ENCODE peak calls at places on chromosomes 5 and 9, in ten cellular contexts. Y, J, F, N, U, E, I, S, O and C are unnamed samples.

GRCh38 chr5:109319351-109319750 is 90.4 kb downstream of the PJA2 start:
- DNase-seq in I (no peak), U (no peak), Y (no peak), E (no peak), N (no peak), F (no peak), O (no peak), J (no peak), S (no peak), C (no peak)

GRCh38 chr9:20579544-20580309 is 42.6 kb downstream of the MLLT3 start:
- DNase-seq in N (no peak), U (no peak), Y (no peak), O (no peak), S (no peak), I (no peak), E (no peak), J (no peak), F (no peak), C (no peak)

GRCh38 chr9:69324549-69325401 is at the start of gene ENTREP1:
- DNase-seq in U (peak), I (no peak), S (peak), F (peak), O (peak), E (peak), J (no peak), Y (peak), N (peak), C (peak)

GRCh38 chr5:29498860-29499259 is 1694.6 kb upstream of the CDH6 start:
- DNase-seq in Y (no peak), N (no peak), S (no peak), F (no peak), E (no peak), I (no peak), J (no peak), O (no peak), U (no peak), C (no peak)

GRCh38 chr9:2013688-2014087 is 1.5 kb upstream of the SMARCA2 start:
- DNase-seq in O (no peak), N (no peak), U (peak), Y (peak), I (peak), E (no peak), F (no peak), J (no peak), S (no peak), C (no peak)

GRCh38 chr5:38642194-38642987 is 85.9 kb upstream of the LIFR start:
- DNase-seq in I (no peak), S (peak), O (no peak), Y (no peak), J (no peak), N (no peak), E (no peak), U (no peak), F (peak), C (no peak)

GRCh38 chr9:93701494-93702218 is 125.3 kb downstream of the PHF2 start:
- DNase-seq in E (no peak), S (no peak), I (no peak), F (no peak), J (no peak), U (no peak), N (no peak), Y (no peak), O (no peak), C (no peak)

GRCh38 chr9:25677301-25678146 is 720 bp downstream of the TUSC1 start:
- DNase-seq in Y (peak), O (no peak), U (peak), J (no peak), N (peak), S (peak), F (peak), E (peak), I (peak), C (peak)

GRCh38 chr9:95626885-95627558 is 110.3 kb upstream of the PTCH1 start:
- DNase-seq in O (no peak), J (no peak), Y (no peak), S (no peak), U (no peak), I (no peak), E (no peak), F (no peak), N (no peak), C (peak)

GRCh38 chr5:139765409-139766217 is 30.0 kb upstream of the PSD2 start:
- DNase-seq in E (peak), Y (peak), J (no peak), O (peak), N (peak), S (peak), F (peak), U (peak), I (peak), C (peak)

GRCh38 chr5:54672867-54673266 is 155.3 kb downstream of the SNX18 start:
- DNase-seq in O (no peak), U (no peak), F (no peak), S (no peak), J (no peak), I (no peak), E (no peak), N (no peak), Y (no peak), C (no peak)

GRCh38 chr5:172885594-172886340 is 51.7 kb downstream of the ERGIC1 start:
- DNase-seq in U (no peak), S (no peak), I (no peak), N (no peak), F (no peak), E (no peak), O (no peak), J (no peak), Y (no peak), C (no peak)
- H3K27ac ChIP-seq in U (peak), S (no peak), I (peak), N (no peak), F (no peak), E (no peak), O (no peak), J (no peak), Y (no peak), C (no peak)

GRCh38 chr5:532521-533242 is 8.4 kb upstream of the SLC9A3 start:
- DNase-seq in I (no peak), E (no peak), U (no peak), J (no peak), N (no peak), Y (no peak), O (peak), S (no peak), F (no peak), C (no peak)

GRCh38 chr5:534006-534742 is 9.9 kb upstream of the SLC9A3 start:
- DNase-seq in O (peak), Y (no peak), J (no peak), E (no peak), I (no peak), F (no peak), N (no peak), U (no peak), S (no peak), C (no peak)

GRCh38 chr5:534743-535671 is 10.8 kb upstream of the SLC9A3 start:
- DNase-seq in J (no peak), O (peak), Y (no peak), S (no peak), I (no peak), E (no peak), U (no peak), N (no peak), F (no peak), C (no peak)

GRCh38 chr5:531749-532315 is 7.6 kb upstream of the SLC9A3 start:
- DNase-seq in O (no peak), F (no peak), Y (no peak), E (no peak), N (no peak), I (no peak), U (no peak), S (no peak), J (no peak), C (no peak)

GRCh38 chr5:533243-534005 is 9.2 kb upstream of the SLC9A3 start:
- DNase-seq in J (no peak), Y (no peak), F (no peak), I (no peak), U (no peak), S (no peak), E (no peak), O (no peak), N (no peak), C (no peak)
- H3K9ac ChIP-seq in J (no peak), Y (no peak), F (no peak), I (no peak), U (no peak), S (no peak), E (no peak), O (no peak), N (no peak), C (no peak)

GRCh38 chr5:157069949-157070348 is 11.0 kb upstream of the HAVCR1 start:
- DNase-seq in S (no peak), O (no peak), Y (no peak), U (no peak), J (no peak), E (no peak), I (no peak), N (no peak), F (no peak), C (no peak)
- TF ChIP-seq CTCF in S (peak), O (no peak), Y (no peak), U (no peak), J (no peak), E (no peak), I (no peak), N (no peak), F (peak), C (no peak)

GRCh38 chr9:37966443-37967271 is 62.7 kb upstream of the SLC25A51 start:
- DNase-seq in F (no peak), I (peak), Y (no peak), E (no peak), U (no peak), J (no peak), N (no peak), O (no peak), S (no peak), C (peak)

GRCh38 chr9:37967272-37967581 is 63.3 kb upstream of the SLC25A51 start:
- DNase-seq in E (no peak), I (no peak), O (no peak), N (no peak), U (no peak), J (no peak), Y (peak), F (no peak), S (no peak), C (no peak)

GRCh38 chr9:37963936-37964739 is 60.2 kb upstream of the SLC25A51 start:
- DNase-seq in F (no peak), E (peak), I (peak), O (no peak), Y (peak), U (peak), J (peak), N (no peak), S (no peak), C (peak)

GRCh38 chr9:37965116-37965515 is 61.2 kb upstream of the SLC25A51 start:
- DNase-seq in J (no peak), N (no peak), E (no peak), I (no peak), O (no peak), Y (peak), S (no peak), U (no peak), F (no peak), C (no peak)

GRCh38 chr9:37964740-37965081 is 60.8 kb upstream of the SLC25A51 start:
- DNase-seq in U (no peak), O (no peak), S (no peak), N (no peak), F (no peak), Y (no peak), J (no peak), I (no peak), E (no peak), C (no peak)
- H3K27ac ChIP-seq in U (peak), O (no peak), S (peak), N (no peak), F (no peak), Y (peak), J (peak), I (peak), E (peak), C (peak)

GRCh38 chr9:130810609-130811136 is 24.4 kb upstream of the ABL1 start:
- DNase-seq in U (no peak), E (no peak), Y (no peak), J (no peak), F (no peak), I (no peak), O (no peak), N (no peak), S (no peak), C (no peak)
- H3K9ac ChIP-seq in U (no peak), E (no peak), Y (no peak), J (no peak), F (no peak), I (no peak), O (no peak), N (no peak), S (no peak), C (no peak)